ENCODE peak calls at places on chromosomes 1 and 21, in four cellular contexts. E is thoracic aorta, X is tibial nerve, K is cardiac muscle cell. O is an unnamed sample. For H3K4me1, the result is how much of the 10 kb centered on the place peaks cover.

GRCh38 chr1:93710499-93710898 is 28.9 kb upstream of the BCAR3 start:
- DNase-seq in E (no peak), X (no peak), K (no peak), O (no peak)

GRCh38 chr1:240151126-240151735 is 59.5 kb downstream of the FMN2 start:
- DNase-seq in E (no peak), X (no peak), K (no peak), O (no peak)

GRCh38 chr1:111656093-111657017 is 36.8 kb downstream of the RAP1A start:
- DNase-seq in E (peak), X (no peak), K (peak), O (no peak)

GRCh38 chr1:207750901-207751300 is 953 bp upstream of the CD46 start:
- DNase-seq in E (no peak), X (no peak), K (no peak), O (no peak)

GRCh38 chr1:13451399-13451965 is 41.2 kb downstream of the PRAMEF20 start:
- DNase-seq in E (no peak), X (no peak), K (no peak), O (no peak)

GRCh38 chr1:212506666-212507065 is 73.9 kb downstream of the NENF start:
- DNase-seq in E (no peak), X (no peak), K (no peak), O (no peak)

GRCh38 chr1:93876284-93876683 is 2.7 kb downstream of the DNTTIP2 start:
- DNase-seq in E (no peak), X (no peak), K (no peak), O (no peak)

GRCh38 chr1:97647776-97648175 is 273.1 kb downstream of the DPYD start:
- DNase-seq in E (no peak), X (no peak), K (no peak), O (no peak)

GRCh38 chr1:194230351-194231144 is 1044.1 kb upstream of the B3GALT2 start:
- DNase-seq in E (no peak), X (no peak), K (no peak), O (no peak)

GRCh38 chr1:160021376-160022074 is 10.3 kb downstream of the PIGM start:
- DNase-seq in E (no peak), X (no peak), K (no peak), O (no peak)

GRCh38 chr1:44835738-44836675 is 7.0 kb downstream of the PTCH2 start:
- DNase-seq in E (peak), X (peak), K (peak), O (peak)

GRCh38 chr1:67482733-67483482 is 52.7 kb upstream of the SERBP1 start:
- DNase-seq in E (no peak), X (no peak), K (no peak), O (no peak)

GRCh38 chr1:52435211-52435610 is 30.8 kb downstream of the PRPF38A start:
- DNase-seq in E (no peak), X (no peak), K (no peak), O (no peak)

GRCh38 chr1:46456411-46456963 is 33.1 kb upstream of the DMBX1 start:
- DNase-seq in E (no peak), X (no peak), K (no peak), O (no peak)

GRCh38 chr1:115710859-115711624 is 57.5 kb downstream of the CASQ2 start:
- DNase-seq in E (no peak), X (no peak), K (no peak), O (no peak)

GRCh38 chr1:36342426-36343185 is 19.2 kb upstream of the EVA1B start:
- DNase-seq in E (no peak), X (peak), K (no peak), O (no peak)

GRCh38 chr21:17763286-17764037 is 55.7 kb downstream of the C21orf91 start:
- DNase-seq in E (no peak), X (no peak), K (no peak), O (no peak)

GRCh38 chr21:18249542-18250152 is 5.0 kb downstream of the CHODL start:
- DNase-seq in E (no peak), X (no peak), K (no peak), O (no peak)

GRCh38 chr21:32475162-32475812 is 62.8 kb downstream of the EVA1C start:
- DNase-seq in E (no peak), X (no peak), K (no peak), O (no peak)

GRCh38 chr1:209160230-209160629 is 423.3 kb upstream of the CAMK1G start:
- DNase-seq in E (no peak), X (no peak), K (no peak), O (no peak)

GRCh38 chr1:212690816-212691403 is 8.7 kb downstream of the BATF3 start:
- DNase-seq in E (no peak), X (no peak), K (no peak), O (no peak)

GRCh38 chr1:216356945-216357344 is 66.3 kb downstream of the USH2A start:
- DNase-seq in E (no peak), X (no peak), K (no peak), O (no peak)

GRCh38 chr1:178278135-178278534 is 184.2 kb downstream of the RASAL2 start:
- DNase-seq in E (no peak), X (no peak), K (no peak), O (no peak)

GRCh38 chr1:85321237-85321964 is 45.0 kb upstream of the BCL10 start:
- DNase-seq in E (no peak), X (no peak), K (no peak), O (no peak)

GRCh38 chr21:44012474-44013379 is 618 bp downstream of the TRAPPC10 start:
- DNase-seq in E (no peak), X (no peak), K (peak), O (no peak)

GRCh38 chr1:204673909-204674701 is 11.4 kb downstream of the LRRN2 start:
- DNase-seq in E (no peak), X (no peak), K (no peak), O (no peak)

GRCh38 chr1:153883223-153883622 is 39.5 kb downstream of the GATAD2B start:
- DNase-seq in E (no peak), X (no peak), K (no peak), O (no peak)

GRCh38 chr1:109151146-109151545 is 37.2 kb downstream of the ELAPOR1 start:
- DNase-seq in E (no peak), X (no peak), K (peak), O (no peak)

GRCh38 chr1:17307946-17308345 is at the start of gene PADI4:
- DNase-seq in E (no peak), X (no peak), K (no peak), O (no peak)

GRCh38 chr21:32256873-32257620 is 21.8 kb downstream of the MIS18A start:
- DNase-seq in E (peak), X (peak), K (peak), O (peak)

GRCh38 chr1:1202831-1203560 is 3.4 kb downstream of the TNFRSF18 start:
- DNase-seq in E (no peak), X (no peak), K (no peak), O (no peak)

GRCh38 chr1:52814465-52814864 is 28.1 kb upstream of the ZYG11A start:
- DNase-seq in E (no peak), X (no peak), K (no peak), O (no peak)

GRCh38 chr1:41432481-41433280 is 51.8 kb downstream of the EDN2 start:
- DNase-seq in E (peak), X (peak), K (peak), O (peak)

GRCh38 chr1:207404849-207405525 is 49.1 kb upstream of the CR2 start:
- DNase-seq in E (no peak), X (no peak), K (peak), O (no peak)

GRCh38 chr21:41878831-41879189 is 334 bp downstream of the PRDM15 start:
- DNase-seq in E (peak), X (peak), K (peak), O (peak)

GRCh38 chr1:235325854-235326253 is 2.1 kb downstream of the ARID4B start:
- DNase-seq in E (no peak), X (no peak), K (no peak), O (no peak)
- H3K4me1 ChIP-seq in E (under half), X (half or more), K (under half), O (under half)

GRCh38 chr1:31413405-31414005 is 492 bp downstream of the SERINC2 start:
- DNase-seq in E (peak), X (peak), K (peak), O (peak)

GRCh38 chr1:31417148-31417547 is 4.1 kb downstream of the SERINC2 start:
- DNase-seq in E (no peak), X (no peak), K (no peak), O (no peak)

GRCh38 chr1:31416101-31416736 is 3.2 kb downstream of the SERINC2 start:
- DNase-seq in E (no peak), X (no peak), K (no peak), O (no peak)

GRCh38 chr1:31414692-31415370 is 1.8 kb downstream of the SERINC2 start:
- DNase-seq in E (no peak), X (no peak), K (no peak), O (no peak)

GRCh38 chr1:31415658-31416057 is 2.6 kb downstream of the SERINC2 start:
- DNase-seq in E (no peak), X (no peak), K (no peak), O (no peak)
- TF ChIP-seq CTCF in E (no peak), X (no peak), K (no peak), O (no peak)

DNA sequence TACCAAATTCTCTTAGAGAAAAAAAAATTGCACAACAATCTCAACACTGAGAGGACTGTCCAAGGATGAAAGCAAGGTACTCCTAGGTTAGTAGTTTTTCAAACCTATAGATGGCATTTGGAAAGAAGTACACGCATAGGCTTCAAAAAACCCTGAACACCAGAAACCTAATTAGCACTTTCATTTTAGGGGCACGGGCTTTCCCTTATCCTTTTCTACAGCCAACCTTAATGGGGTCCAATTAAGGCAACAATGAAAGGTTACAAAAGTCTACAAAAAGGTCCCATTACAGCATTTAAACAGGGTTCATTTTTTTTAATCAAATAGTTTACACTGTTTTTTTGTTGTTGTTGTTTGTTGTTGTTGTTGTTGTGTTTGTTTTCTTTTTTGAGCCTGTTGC is 6.2 kb downstream of the KDM5B start:
- DNase-seq in E (no peak), X (no peak), K (no peak), O (no peak)
- H3K4me1 ChIP-seq in E (under half), X (under half), K (under half), O (under half)

GRCh38 chr1:147466543-147466942 is 74.8 kb upstream of the BCL9 start:
- DNase-seq in E (no peak), X (no peak), K (no peak), O (no peak)
- TF ChIP-seq CTCF in E (no peak), X (no peak), K (no peak), O (no peak)